ENCODE peak calls at places on chromosomes 7 and 10, in six cellular contexts. U is GM13977; J is nucleus accumbens; E is non-pigmented ciliary epithelial cell; P is WERI-Rb-1; G is activated naive CD4-positive, alpha-beta T cell. W is an unnamed sample.

GRCh38 chr10:123144697-123145541 is 3.0 kb upstream of the HMX2 start:
- DNase-seq in U (peak; percentile 49), J (no peak), E (no peak), P (peak; percentile 31), G (no peak), W (peak; percentile 58)

GRCh38 chr7:125316451-125316850 is 386.8 kb upstream of the POT1 start:
- DNase-seq in U (no peak), J (peak; percentile 14), E (no peak), P (peak; percentile 76), G (no peak), W (peak; percentile 91)

GRCh38 chr7:130296221-130296951 is 3.4 kb downstream of the CPA4 start:
- DNase-seq in U (no peak), J (no peak), E (no peak), P (no peak), G (no peak), W (no peak)

GRCh38 chr7:70498232-70498631 is 633.7 kb upstream of the GALNT17 start:
- DNase-seq in U (no peak), J (no peak), E (no peak), P (no peak), G (no peak), W (no peak)

GRCh38 chr10:28681345-28681763 is 4.0 kb downstream of the BAMBI start:
- DNase-seq in U (no peak), J (peak; percentile 4), E (no peak), P (no peak), G (no peak), W (no peak)

GRCh38 chr7:43249808-43250145 is 137.3 kb downstream of the HECW1 start:
- DNase-seq in U (no peak), J (no peak), E (no peak), P (no peak), G (no peak), W (no peak)

GRCh38 chr10:131689016-131689415 is 211.8 kb upstream of the PPP2R2D start:
- DNase-seq in U (no peak), J (no peak), E (no peak), P (peak; percentile 86), G (no peak), W (no peak)

GRCh38 chr7:140719711-140720110 is 23.2 kb downstream of the NDUFB2 start:
- DNase-seq in U (no peak), J (no peak), E (no peak), P (no peak), G (no peak), W (no peak)

GRCh38 chr7:127862540-127862939 is 168.7 kb downstream of the LRRC4 start:
- DNase-seq in U (no peak), J (no peak), E (no peak), P (no peak), G (no peak), W (no peak)

GRCh38 chr7:28052933-28053332 is 127.7 kb downstream of the JAZF1 start:
- DNase-seq in U (no peak), J (no peak), E (peak; percentile 54), P (no peak), G (no peak), W (peak; percentile 45)

GRCh38 chr7:23067271-23067670 is 38.3 kb upstream of the KLHL7 start:
- DNase-seq in U (no peak), J (no peak), E (no peak), P (no peak), G (no peak), W (no peak)

GRCh38 chr7:105003875-105004510 is 10.0 kb upstream of the KMT2E start:
- DNase-seq in U (no peak), J (no peak), E (no peak), P (no peak), G (no peak), W (peak; percentile 36)

GRCh38 chr7:50208335-50208982 is 96.1 kb upstream of the IKZF1 start:
- DNase-seq in U (no peak), J (no peak), E (no peak), P (no peak), G (no peak), W (no peak)

GRCh38 chr7:1767524-1767923 is 97.4 kb downstream of the ELFN1 start:
- DNase-seq in U (no peak), J (no peak), E (no peak), P (peak; percentile 74), G (no peak), W (peak; percentile 71)

GRCh38 chr7:23012186-23012585 is 1.7 kb downstream of the HYCC1 start:
- DNase-seq in U (no peak), J (no peak), E (no peak), P (peak; percentile 10), G (no peak), W (peak; percentile 74)